ENCODE peak calls at places on chromosomes 16 and 17, in ten cellular contexts. Q is fibroblast of mammary gland; I is left ventricle myocardium superior; F is NCI-H1092; M is naive thymus-derived CD8-positive, alpha-beta T cell; G is kidney tubule cell; P is BE2C; A is OCI-M1; U is stimulated activated CD4-positive, alpha-beta T cell treated with anti-CD3 and anti-CD28 coated beads, Interleukin-2, amount 100 ng/mL, for 48 hours; Z is BJ. J is an unnamed sample.

GRCh38 chr16:88925540-88925887 is 51.5 kb downstream of the CBFA2T3 start:
- DNase-seq in Q (no peak), I (no peak), F (no peak), M (no peak), G (no peak), P (no peak), A (no peak), U (no peak), Z (no peak), J (no peak)

GRCh38 chr17:74513987-74514631 is 17.2 kb downstream of the CD300LB start:
- DNase-seq in Q (peak), I (no peak), F (no peak), M (peak), G (peak), P (peak), A (peak), U (no peak), Z (no peak), J (peak)

GRCh38 chr16:89801800-89802199 is 14.6 kb downstream of the FANCA start:
- DNase-seq in Q (peak), I (no peak), F (no peak), M (no peak), G (no peak), P (no peak), A (no peak), U (no peak), Z (no peak), J (no peak)

GRCh38 chr16:67897231-67897630 is 4.2 kb downstream of the PSKH1 start:
- DNase-seq in Q (peak), I (no peak), F (no peak), M (no peak), G (no peak), P (no peak), A (no peak), U (no peak), Z (no peak), J (no peak)

GRCh38 chr17:65799869-65800268 is 238.4 kb upstream of the AXIN2 start:
- DNase-seq in Q (no peak), I (no peak), F (no peak), M (no peak), G (no peak), P (no peak), A (no peak), U (no peak), Z (no peak), J (no peak)

GRCh38 chr17:31251075-31251474 is 46.0 kb downstream of the OMG start:
- DNase-seq in Q (peak), I (no peak), F (no peak), M (no peak), G (no peak), P (no peak), A (no peak), U (no peak), Z (no peak), J (no peak)

GRCh38 chr16:66127459-66128362 is 238.8 kb upstream of the CDH5 start:
- DNase-seq in Q (no peak), I (no peak), F (no peak), M (no peak), G (peak), P (peak), A (no peak), U (no peak), Z (no peak), J (no peak)

GRCh38 chr17:67123692-67124091 is 79.3 kb downstream of the CACNG1 start:
- DNase-seq in Q (no peak), I (no peak), F (no peak), M (no peak), G (no peak), P (no peak), A (no peak), U (no peak), Z (no peak), J (no peak)

GRCh38 chr17:43952351-43952723 is 1.4 kb downstream of the PYY start:
- DNase-seq in Q (no peak), I (no peak), F (no peak), M (no peak), G (no peak), P (no peak), A (no peak), U (no peak), Z (no peak), J (no peak)